ENCODE peak calls at places on chromosomes 3 and 15, in four cellular contexts. One of them, this sample, is unnamed.

GRCh38 chr3:126342991-126343661 is 14.1 kb downstream of the KLF15 start:
- DNase-seq in right cardiac atrium: no peak
- DNase-seq in mesendoderm: peak; percentile 67
- DNase-seq in iris pigment epithelial cell: no peak
- DNase-seq in this sample: no peak

GRCh38 chr3:158918008-158918407 is 116.2 kb downstream of the MFSD1 start:
- DNase-seq in right cardiac atrium: peak; percentile 18
- DNase-seq in mesendoderm: peak; percentile 86
- DNase-seq in iris pigment epithelial cell: peak; percentile 87
- DNase-seq in this sample: peak; percentile 95

GRCh38 chr15:90866161-90866715 is 2.1 kb upstream of the FURIN start:
- DNase-seq in right cardiac atrium: no peak
- DNase-seq in mesendoderm: no peak
- DNase-seq in iris pigment epithelial cell: no peak
- DNase-seq in this sample: no peak

GRCh38 chr3:39104961-39105686 is 2.3 kb downstream of the GORASP1 start:
- DNase-seq in right cardiac atrium: no peak
- DNase-seq in mesendoderm: no peak
- DNase-seq in iris pigment epithelial cell: no peak
- DNase-seq in this sample: peak; percentile 45

GRCh38 chr3:55571913-55572312 is 84.8 kb upstream of the WNT5A start:
- DNase-seq in right cardiac atrium: peak; percentile 68
- DNase-seq in mesendoderm: peak; percentile 99
- DNase-seq in iris pigment epithelial cell: no peak
- DNase-seq in this sample: no peak

GRCh38 chr3:126394179-126394976 is at the start of gene CFAP100:
- DNase-seq in right cardiac atrium: peak; percentile 68
- DNase-seq in mesendoderm: peak; percentile 85
- DNase-seq in iris pigment epithelial cell: peak; percentile 38
- DNase-seq in this sample: no peak

GRCh38 chr15:41955807-41956525 is 16.4 kb downstream of the EHD4 start:
- DNase-seq in right cardiac atrium: no peak
- DNase-seq in mesendoderm: peak; percentile 82
- DNase-seq in iris pigment epithelial cell: peak; percentile 40
- DNase-seq in this sample: peak; percentile 23

GRCh38 chr3:105982207-105982606 is 113.4 kb upstream of the CBLB start:
- DNase-seq in right cardiac atrium: no peak
- DNase-seq in mesendoderm: no peak
- DNase-seq in iris pigment epithelial cell: no peak
- DNase-seq in this sample: no peak

GRCh38 chr15:31016446-31016915 is 25.1 kb upstream of the MTMR10 start:
- DNase-seq in right cardiac atrium: no peak
- DNase-seq in mesendoderm: no peak
- DNase-seq in iris pigment epithelial cell: peak; percentile 88
- DNase-seq in this sample: peak; percentile 8

GRCh38 chr3:73759290-73759689 is 134.5 kb upstream of the PDZRN3 start:
- DNase-seq in right cardiac atrium: no peak
- DNase-seq in mesendoderm: no peak
- DNase-seq in iris pigment epithelial cell: no peak
- DNase-seq in this sample: no peak

GRCh38 chr3:53023072-53023823 is 22.6 kb downstream of the SFMBT1 start:
- DNase-seq in right cardiac atrium: no peak
- DNase-seq in mesendoderm: no peak
- DNase-seq in iris pigment epithelial cell: peak; percentile 71
- DNase-seq in this sample: peak; percentile 15

GRCh38 chr3:161266731-161267150 is 45.6 kb downstream of the NMD3 start:
- DNase-seq in right cardiac atrium: no peak
- DNase-seq in mesendoderm: no peak
- DNase-seq in iris pigment epithelial cell: peak; percentile 83
- DNase-seq in this sample: peak; percentile 75

GRCh38 chr15:53437985-53438841 is 321.2 kb downstream of the WDR72 start:
- DNase-seq in right cardiac atrium: no peak
- DNase-seq in mesendoderm: no peak
- DNase-seq in iris pigment epithelial cell: no peak
- DNase-seq in this sample: no peak

GRCh38 chr3:71303627-71304260 is 279.8 kb downstream of the FOXP1 start:
- DNase-seq in right cardiac atrium: no peak
- DNase-seq in mesendoderm: no peak
- DNase-seq in iris pigment epithelial cell: no peak
- DNase-seq in this sample: no peak

This sample was measured in LHCN-M2.